ENCODE peak calls at places on chromosomes 13 and 19, in five cellular contexts. N is HCT116, W is HepG2, K is H1, Z is K562. I is an unnamed sample.

GRCh38 chr19:22608441-22608840 is 25.7 kb upstream of the ZNF492 start:
- DNase-seq in Z (no peak), K (no peak), N (no peak), W (no peak), I (no peak)

GRCh38 chr13:112708560-112709240 is 18.9 kb downstream of the ATP11A start:
- DNase-seq in K (no peak), N (no peak), W (no peak), Z (peak; percentile 46), I (no peak)

GRCh38 chr13:71613347-71613746 is 253.7 kb downstream of the DACH1 start:
- DNase-seq in W (no peak), Z (no peak), K (no peak), N (no peak), I (no peak)

GRCh38 chr19:55345101-55345817 is 5.6 kb downstream of the KMT5C start:
- DNase-seq in N (no peak), K (no peak), W (no peak), Z (no peak), I (no peak)

GRCh38 chr13:113926951-113927660 is 46.8 kb downstream of the C13orf46 start:
- DNase-seq in W (no peak), N (no peak), K (no peak), Z (no peak), I (no peak)

GRCh38 chr19:13441810-13442512 is 64.3 kb downstream of the CACNA1A start:
- DNase-seq in N (no peak), K (peak; percentile 85), W (peak; percentile 35), Z (peak; percentile 69), I (peak; percentile 65)

GRCh38 chr13:33262997-33263396 is 22.6 kb downstream of the STARD13 start:
- DNase-seq in N (no peak), K (no peak), Z (no peak), W (no peak), I (no peak)

GRCh38 chr13:113977976-113978375 is 4.1 kb upstream of the C13orf46 start:
- DNase-seq in W (no peak), N (no peak), Z (no peak), K (no peak), I (no peak)

GRCh38 chr13:33676045-33676699 is 141.8 kb upstream of the RFC3 start:
- DNase-seq in K (no peak), N (no peak), Z (no peak), W (peak; percentile 53), I (no peak)

GRCh38 chr19:43668406-43669158 is 1.4 kb downstream of the PLAUR start:
- DNase-seq in N (peak; percentile 98), W (peak; percentile 96), K (peak; percentile 99), Z (peak; percentile 97), I (peak; percentile 96)

GRCh38 chr13:84417426-84417825 is 535.2 kb upstream of the SLITRK1 start:
- DNase-seq in W (no peak), N (no peak), Z (no peak), K (no peak), I (no peak)

GRCh38 chr19:1481224-1481892 is 2.3 kb upstream of the C19orf25 start:
- DNase-seq in W (no peak), K (no peak), N (no peak), Z (no peak), I (no peak)

GRCh38 chr19:51811344-51811743 is 16.4 kb downstream of the FPR3 start:
- DNase-seq in Z (no peak), N (no peak), W (no peak), K (no peak), I (no peak)

GRCh38 chr13:87295636-87296035 is 375.5 kb upstream of the SLITRK5 start:
- DNase-seq in K (no peak), N (no peak), W (no peak), Z (no peak), I (no peak)

GRCh38 chr19:13833330-13834265 is 38.4 kb downstream of the ZSWIM4 start:
- DNase-seq in W (peak; percentile 84), Z (peak; percentile 96), K (peak; percentile 99), N (no peak), I (peak; percentile 82)

GRCh38 chr13:49190901-49191300 is 29.2 kb upstream of the MLNR start:
- DNase-seq in Z (no peak), W (no peak), K (no peak), N (no peak), I (no peak)

GRCh38 chr13:29472317-29472961 is 123.0 kb downstream of the SLC7A1 start:
- DNase-seq in N (peak; percentile 63), W (peak; percentile 59), K (peak; percentile 78), Z (peak; percentile 50), I (peak; percentile 48)

GRCh38 chr13:87311165-87311564 is 360.0 kb upstream of the SLITRK5 start:
- DNase-seq in W (no peak), N (no peak), Z (no peak), K (no peak), I (no peak)

GRCh38 chr13:95067303-95067702 is 233.9 kb downstream of the ABCC4 start:
- DNase-seq in Z (no peak), K (no peak), N (no peak), W (no peak), I (no peak)

GRCh38 chr19:49142866-49143335 is 12.3 kb downstream of the HRC start:
- DNase-seq in K (peak; percentile 90), Z (peak; percentile 79), W (no peak), N (no peak), I (peak; percentile 72)

GRCh38 chr13:61358599-61358998 is 57.0 kb downstream of the PCDH20 start:
- DNase-seq in N (no peak), W (no peak), Z (no peak), K (no peak), I (no peak)

GRCh38 chr19:45442927-45443461 is 19.3 kb upstream of the ERCC1 start:
- DNase-seq in Z (peak; percentile 59), N (no peak), W (no peak), K (peak; percentile 74), I (no peak)

GRCh38 chr19:34241513-34242337 is 12.6 kb upstream of the GARRE1 start:
- DNase-seq in N (no peak), W (peak; percentile 53), Z (no peak), K (peak; percentile 83), I (no peak)

GRCh38 chr19:46179076-46179740 is 31.2 kb downstream of the IGFL2 start:
- DNase-seq in W (no peak), N (no peak), Z (no peak), K (no peak), I (no peak)

GRCh38 chr13:104580931-104581330 is 1514.7 kb upstream of the SLC10A2 start:
- DNase-seq in N (no peak), W (no peak), K (no peak), Z (no peak), I (no peak)

GRCh38 chr19:58054792-58055482 is 4.1 kb upstream of the ZNF135 start:
- DNase-seq in Z (no peak), K (peak; percentile 62), N (no peak), W (no peak), I (no peak)

GRCh38 chr13:46553886-46554855 is 1.2 kb downstream of the LRCH1 start:
- DNase-seq in N (peak; percentile 55), Z (peak; percentile 52), K (peak; percentile 54), W (peak; percentile 86), I (no peak)

GRCh38 chr19:49560358-49560900 is 19.9 kb downstream of the NOSIP start:
- DNase-seq in N (no peak), W (no peak), Z (peak; percentile 60), K (no peak), I (no peak)

GRCh38 chr13:102940143-102940542 is 94.3 kb downstream of the ERCC5 start:
- DNase-seq in Z (no peak), W (no peak), N (no peak), K (no peak), I (no peak)

GRCh38 chr19:8387688-8388611 is 2.2 kb upstream of the RAB11B start:
- DNase-seq in N (no peak), Z (no peak), W (peak; percentile 97), K (no peak), I (no peak)

DNA sequence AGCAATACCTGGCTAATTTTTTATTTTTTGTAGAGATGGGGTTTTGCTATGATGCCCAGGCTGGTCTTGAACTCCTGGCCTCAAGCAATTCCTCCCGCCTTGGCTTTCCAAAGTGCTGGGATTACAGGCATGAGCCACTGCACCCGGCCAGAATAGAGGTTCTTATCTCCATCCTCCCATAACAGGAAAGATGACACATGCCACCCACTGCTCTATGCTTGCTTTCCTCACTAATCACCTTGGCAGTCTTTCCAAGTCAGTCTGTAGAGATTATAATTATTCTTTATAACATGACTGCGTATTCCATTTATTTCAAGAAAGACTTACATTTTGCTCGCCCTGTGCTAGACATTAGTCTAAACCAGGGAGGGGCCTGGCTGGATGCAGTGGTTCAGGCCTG is 6.7 kb downstream of the VAV1 start:
- DNase-seq in K (no peak), N (no peak), W (no peak), Z (no peak), I (no peak)
- H3K4me3 ChIP-seq in K (no peak overlapping the region), N (no peak overlapping the region), W (no peak overlapping the region), Z (no peak overlapping the region), I (no peak overlapping the region)

DNA sequence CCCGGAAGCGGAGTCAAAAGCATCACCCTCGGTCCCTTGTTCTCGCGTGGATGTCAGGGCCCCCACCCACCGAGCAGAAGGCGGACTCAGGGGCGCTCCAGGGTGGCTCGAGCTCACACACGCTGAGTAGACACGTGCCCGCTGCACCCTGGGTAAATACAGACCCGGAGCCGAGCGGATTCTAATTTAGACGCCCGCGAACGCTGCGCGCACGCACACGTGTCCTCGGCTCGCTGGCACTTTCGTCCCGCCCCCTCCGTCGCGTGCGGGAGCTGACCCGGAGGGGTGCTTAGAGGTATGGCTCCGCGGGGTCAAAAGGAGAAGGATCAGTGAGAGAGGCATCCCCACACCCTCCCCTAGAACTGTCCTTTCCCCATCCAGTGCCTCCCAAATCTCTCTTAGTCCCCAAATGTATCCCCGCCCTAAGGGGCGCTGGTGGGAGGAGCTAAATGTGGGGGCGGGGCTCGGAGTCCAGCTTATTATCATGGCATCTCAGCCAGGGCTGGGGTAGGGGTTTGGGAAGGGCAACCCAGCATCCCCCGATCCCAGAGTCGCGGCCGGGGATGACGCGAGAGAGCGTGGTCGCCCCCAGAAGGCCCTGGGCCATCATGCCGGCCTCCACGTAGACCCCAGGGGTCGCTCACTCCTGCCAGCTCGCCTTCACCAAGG is 451 bp upstream of the ICAM5 start:
- DNase-seq in Z (peak; percentile 66), K (peak; percentile 93), N (peak; percentile 77), W (peak; percentile 53), I (no peak)
- TF ChIP-seq ZNF274 in Z (no peak), K (no peak), N (no peak), W (no peak), I (no peak)

DNA sequence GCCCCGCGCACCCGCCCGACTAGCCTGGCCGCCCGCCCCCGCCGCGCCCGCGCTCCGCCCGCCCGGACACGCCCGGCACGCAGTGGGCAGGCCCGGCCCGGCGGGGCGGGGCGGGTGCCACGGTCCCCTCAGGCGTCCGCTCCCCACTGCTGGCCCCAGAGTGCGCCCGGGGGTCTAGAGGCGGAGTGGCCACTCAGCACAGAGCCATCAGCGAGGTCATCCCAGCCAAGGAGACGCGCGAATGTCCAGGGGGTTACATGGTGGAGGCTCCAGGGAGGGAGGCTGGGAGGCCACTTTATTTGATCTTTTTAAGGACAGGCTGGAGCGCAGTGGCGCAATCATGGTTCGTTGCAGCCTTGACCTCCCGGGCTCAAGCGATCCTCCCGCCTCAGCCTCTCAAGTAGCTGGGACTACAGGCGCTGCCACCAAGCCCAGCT is 236 bp upstream of the TINCR start:
- DNase-seq in Z (no peak), W (no peak), K (no peak), N (no peak), I (no peak)
- H3K4me3 ChIP-seq in Z (no peak overlapping the region), W (peak overlapping the region; percentile 48), K (peak overlapping the region; percentile 10), N (peak overlapping the region; percentile 50), I (peak overlapping the region; percentile 65)

GRCh38 chr19:4338441-4339350 is at the start of gene STAP2:
- DNase-seq in N (no peak), W (peak; percentile 44), K (peak; percentile 66), Z (peak; percentile 23), I (no peak)
- TF ChIP-seq ZNF274 in N (no peak), W (no peak), K (no peak), Z (no peak), I (no peak)

I was measured in NT2/D1.